ENCODE peak calls at places on chromosomes 2 and 18, in six cellular contexts. F is HFFc6, I is AG20443, O is HT1080, A is EL, Z is amygdala. R is an unnamed sample.

GRCh38 chr2:108605947-108606346 is 71.7 kb downstream of the LIMS1 start:
- DNase-seq in F (no peak), I (no peak), O (no peak), A (no peak), Z (no peak), R (no peak)

GRCh38 chr2:144354953-144355352 is 165.0 kb downstream of the ZEB2 start:
- DNase-seq in F (no peak), I (no peak), O (peak), A (peak), Z (no peak), R (no peak)

GRCh38 chr18:31040982-31041345 is 1.6 kb downstream of the DSC3 start:
- DNase-seq in F (no peak), I (no peak), O (no peak), A (no peak), Z (no peak), R (no peak)

GRCh38 chr18:10184776-10185175 is 269.7 kb upstream of the APCDD1 start:
- DNase-seq in F (no peak), I (no peak), O (no peak), A (no peak), Z (no peak), R (no peak)

GRCh38 chr2:207135801-207136457 is 29.8 kb downstream of the KLF7 start:
- DNase-seq in F (no peak), I (no peak), O (no peak), A (peak), Z (no peak), R (no peak)

GRCh38 chr2:188303363-188304031 is 11.8 kb downstream of the GULP1 start:
- DNase-seq in F (peak), I (peak), O (no peak), A (peak), Z (no peak), R (no peak)

GRCh38 chr18:11104307-11104706 is 45.1 kb downstream of the PIEZO2 start:
- DNase-seq in F (no peak), I (no peak), O (no peak), A (no peak), Z (no peak), R (no peak)

GRCh38 chr18:76445741-76446232 is 49.3 kb downstream of the ZNF516 start:
- DNase-seq in F (no peak), I (peak), O (peak), A (peak), Z (no peak), R (no peak)

GRCh38 chr2:140351692-140352091 is 1571.5 kb upstream of the NXPH2 start:
- DNase-seq in F (no peak), I (no peak), O (no peak), A (no peak), Z (no peak), R (no peak)

GRCh38 chr2:218717262-218717661 is 6.6 kb downstream of the TTLL4 start:
- DNase-seq in F (no peak), I (no peak), O (peak), A (peak), Z (no peak), R (no peak)

GRCh38 chr2:210302326-210302725 is 12.6 kb downstream of the MYL1 start:
- DNase-seq in F (no peak), I (no peak), O (peak), A (peak), Z (no peak), R (no peak)

GRCh38 chr2:241965931-241966412 is 96.4 kb downstream of the RTP5 start:
- DNase-seq in F (peak), I (peak), O (peak), A (peak), Z (peak), R (no peak)

GRCh38 chr18:76613058-76613457 is 118.0 kb upstream of the ZNF516 start:
- DNase-seq in F (no peak), I (no peak), O (no peak), A (no peak), Z (no peak), R (no peak)

GRCh38 chr2:44362207-44363015 is 664 bp downstream of the CAMKMT start:
- DNase-seq in F (peak), I (peak), O (peak), A (peak), Z (peak), R (peak)

GRCh38 chr2:74646201-74646600 is 1.9 kb downstream of the M1AP start:
- DNase-seq in F (no peak), I (no peak), O (no peak), A (no peak), Z (no peak), R (no peak)

GRCh38 chr2:129796216-129796615 is 183.2 kb upstream of the RAB6C start:
- DNase-seq in F (no peak), I (no peak), O (no peak), A (no peak), Z (no peak), R (no peak)

GRCh38 chr2:228377533-228377932 is 196.0 kb upstream of the SPHKAP start:
- DNase-seq in F (no peak), I (no peak), O (no peak), A (no peak), Z (no peak), R (no peak)

GRCh38 chr2:238325694-238326093 is 5.4 kb downstream of the TRAF3IP1 start:
- DNase-seq in F (no peak), I (no peak), O (no peak), A (no peak), Z (no peak), R (no peak)

GRCh38 chr2:219168526-219168925 is 1.3 kb downstream of the SLC23A3 start:
- DNase-seq in F (no peak), I (no peak), O (no peak), A (no peak), Z (no peak), R (no peak)

GRCh38 chr18:57366528-57367081 is 14.2 kb downstream of the ST8SIA3 start:
- DNase-seq in F (no peak), I (no peak), O (no peak), A (no peak), Z (no peak), R (no peak)

GRCh38 chr2:223779877-223780276 is 57.5 kb downstream of the AP1S3 start:
- DNase-seq in F (peak), I (peak), O (peak), A (peak), Z (no peak), R (no peak)

GRCh38 chr2:151162185-151162584 is 99.5 kb downstream of the RBM43 start:
- DNase-seq in F (peak), I (peak), O (peak), A (peak), Z (no peak), R (no peak)

GRCh38 chr2:56348382-56348781 is 164.6 kb downstream of the CCDC85A start:
- DNase-seq in F (no peak), I (no peak), O (no peak), A (no peak), Z (no peak), R (no peak)

GRCh38 chr2:23594079-23594494 is 209.1 kb downstream of the KLHL29 start:
- DNase-seq in F (no peak), I (no peak), O (no peak), A (peak), Z (no peak), R (no peak)

GRCh38 chr2:238408615-238409340 is 17.9 kb upstream of the ASB1 start:
- DNase-seq in F (no peak), I (no peak), O (no peak), A (no peak), Z (no peak), R (no peak)

GRCh38 chr2:175203621-175204496 is 22.3 kb upstream of the ATP5MC3 start:
- DNase-seq in F (peak), I (peak), O (peak), A (peak), Z (no peak), R (no peak)

GRCh38 chr2:127139766-127140165 is 32.8 kb upstream of the BIN1 start:
- DNase-seq in F (no peak), I (no peak), O (no peak), A (no peak), Z (no peak), R (no peak)